ENCODE peak calls at places on chromosomes 7 and 10, in four cellular contexts. V is stomach, A is brain microvascular endothelial cell, T is HAP-1. X is an unnamed sample. For H3K36me3, the result is how much of the 10 kb centered on the place peaks cover.

GRCh38 chr7:134502463-134502862 is 24.9 kb upstream of the AKR1B10 start:
- DNase-seq in V (no peak), T (no peak), A (peak), X (peak)

GRCh38 chr7:51186531-51186930 is 130.1 kb downstream of the COBL start:
- DNase-seq in V (no peak), A (peak), T (no peak), X (no peak)

GRCh38 chr10:30986027-30986672 is 45.5 kb downstream of the ZNF438 start:
- DNase-seq in A (no peak), V (no peak), T (no peak), X (no peak)

GRCh38 chr7:121395494-121395960 is 581 bp downstream of the FAM3C start:
- DNase-seq in T (peak), V (peak), A (peak), X (peak)

GRCh38 chr7:152588350-152588749 is 87.6 kb downstream of the XRCC2 start:
- DNase-seq in A (peak), V (no peak), T (no peak), X (peak)

GRCh38 chr7:132179681-132180080 is 396.6 kb downstream of the PLXNA4 start:
- DNase-seq in V (no peak), T (no peak), A (no peak), X (no peak)

GRCh38 chr7:12067156-12067831 is 143.8 kb upstream of the TMEM106B start:
- DNase-seq in V (peak), A (peak), T (peak), X (peak)

GRCh38 chr7:151306374-151306773 is 35.2 kb upstream of the NUB1 start:
- DNase-seq in A (no peak), V (no peak), T (no peak), X (no peak)

GRCh38 chr10:61376377-61376776 is 76.8 kb downstream of the TMEM26 start:
- DNase-seq in V (no peak), A (no peak), T (no peak), X (no peak)

GRCh38 chr10:176677-177076 is 41.4 kb downstream of the ZMYND11 start:
- DNase-seq in V (no peak), A (no peak), T (no peak), X (no peak)

GRCh38 chr10:173741-174140 is 38.5 kb downstream of the ZMYND11 start:
- DNase-seq in V (no peak), A (no peak), T (no peak), X (no peak)

GRCh38 chr10:178723-179122 is 43.5 kb downstream of the ZMYND11 start:
- DNase-seq in T (no peak), V (no peak), A (no peak), X (no peak)

GRCh38 chr10:182441-183201 is 47.4 kb downstream of the ZMYND11 start:
- DNase-seq in T (no peak), V (no peak), A (no peak), X (no peak)

DNA sequence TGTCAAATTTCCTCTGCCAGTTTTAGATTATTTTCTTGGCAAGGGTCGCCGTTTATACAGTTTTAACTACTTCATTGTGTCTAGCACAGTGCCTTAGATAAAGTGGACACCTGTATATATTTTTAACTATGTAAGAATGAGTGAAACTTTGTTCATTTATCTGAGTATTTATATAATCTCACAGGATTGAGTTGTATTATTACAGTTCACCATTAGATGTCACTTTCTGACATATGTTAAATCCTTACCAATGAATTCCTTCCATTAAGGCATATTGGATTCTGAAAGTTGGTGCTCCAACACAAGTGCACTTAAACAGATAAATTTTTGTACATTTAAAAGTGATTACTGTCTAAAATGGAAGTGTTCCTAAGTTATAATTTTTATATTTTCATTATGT is 43.0 kb downstream of the ZMYND11 start:
- DNase-seq in V (no peak), T (no peak), A (no peak), X (no peak)
- H3K36me3 ChIP-seq in V (under half), T (under half), A (under half), X (under half)

GRCh38 chr10:93398528-93398927 is 83.6 kb downstream of the MYOF start:
- DNase-seq in V (no peak), T (no peak), A (no peak), X (no peak)

GRCh38 chr10:93402192-93402591 is 79.9 kb downstream of the MYOF start:
- DNase-seq in V (no peak), T (no peak), A (no peak), X (no peak)

GRCh38 chr10:93406367-93407145 is 75.6 kb downstream of the MYOF start:
- DNase-seq in T (no peak), V (no peak), A (peak), X (no peak)

GRCh38 chr10:93403741-93404354 is 78.3 kb downstream of the MYOF start:
- DNase-seq in T (no peak), V (no peak), A (no peak), X (no peak)

DNA sequence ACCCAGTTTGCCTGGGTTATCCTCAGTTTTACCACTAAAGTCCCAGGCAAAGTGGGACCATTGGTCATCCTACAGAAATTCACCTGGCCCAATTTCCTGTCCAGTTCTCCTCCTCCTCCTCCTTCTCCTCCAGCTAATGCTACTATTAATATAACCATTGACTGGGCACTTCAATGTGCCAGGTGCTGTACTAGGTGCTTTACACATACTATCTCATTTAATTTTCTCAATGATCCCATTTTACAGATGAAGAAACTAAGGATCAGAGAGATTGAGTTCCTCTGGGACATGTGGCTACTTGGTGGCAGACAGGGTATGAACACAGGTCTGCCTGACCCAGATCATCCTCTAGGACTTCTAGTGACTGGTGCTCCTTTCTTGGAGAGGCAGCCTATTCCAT is 79.0 kb downstream of the MYOF start:
- DNase-seq in T (no peak), A (no peak), V (no peak), X (no peak)
- H3K36me3 ChIP-seq in T (under half), A (half or more), V (half or more), X (under half)

DNA sequence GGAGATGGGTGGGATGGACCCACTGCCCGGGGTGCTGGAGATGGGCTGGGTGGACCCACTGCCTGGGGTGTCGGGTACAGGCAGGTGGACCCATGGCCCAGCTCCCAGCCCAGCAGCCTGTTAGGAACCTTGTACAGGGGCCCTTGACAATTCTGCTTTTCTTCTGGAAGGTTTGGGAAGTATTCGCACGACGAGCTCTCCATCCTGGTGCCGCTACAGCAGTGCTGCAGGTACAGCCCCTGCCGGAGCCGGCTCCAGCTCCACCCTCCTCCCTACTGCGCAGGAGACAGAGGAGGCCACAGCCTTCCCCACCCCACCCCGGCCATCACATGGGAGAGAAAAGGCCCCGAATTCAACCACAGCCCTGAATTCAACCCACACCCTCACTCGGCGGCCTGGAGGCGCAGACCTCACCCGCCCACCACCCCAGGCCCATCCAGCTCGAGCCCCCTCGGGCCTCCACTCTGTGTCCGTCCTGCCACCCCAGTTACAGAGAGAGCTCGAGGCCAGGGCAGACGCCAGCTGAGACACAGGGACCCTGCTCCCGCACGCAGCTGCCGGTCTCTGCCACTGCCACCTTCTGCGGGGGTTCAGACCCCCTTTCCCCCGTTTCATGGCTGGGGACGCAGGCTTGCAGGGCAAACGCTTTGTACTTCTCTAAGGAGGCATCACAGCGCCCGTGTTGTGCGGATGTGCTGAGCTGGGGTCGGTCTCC is 31.3 kb upstream of the FOXL3 start:
- DNase-seq in T (no peak), V (no peak), A (no peak), X (no peak)
- H3K36me3 ChIP-seq in T (under half), V (half or more), A (half or more), X (under half)

DNA sequence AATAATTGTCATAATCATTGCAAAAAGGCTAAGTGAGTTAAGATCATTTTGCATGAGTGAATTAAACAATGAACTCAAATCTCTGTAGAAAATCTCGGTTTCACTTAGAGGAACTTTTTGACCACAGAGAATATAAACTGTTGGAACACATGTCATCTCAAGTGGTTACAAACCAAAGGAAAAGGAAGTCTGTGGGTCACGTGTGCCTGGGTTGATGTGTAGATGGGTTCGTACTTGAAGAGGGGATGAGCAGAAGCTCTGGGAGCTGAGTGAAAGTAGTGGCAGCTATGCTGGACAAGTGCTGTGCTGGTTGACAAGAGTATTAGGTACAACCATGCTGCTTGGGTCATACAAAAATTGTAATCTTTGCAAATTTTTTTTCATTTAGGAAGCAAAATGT is 35.0 kb downstream of the GLRX3 start:
- DNase-seq in V (no peak), T (no peak), A (no peak), X (no peak)
- H3K36me3 ChIP-seq in V (half or more), T (half or more), A (under half), X (under half)

X was measured in body of pancreas.